ENCODE peak calls at places on chromosomes 5 and 9, in eight cellular contexts. U is right lobe of liver; S is sigmoid colon; F is fibroblast of pulmonary artery; M is HL-60; N is AG09309; A is CD8-positive, alpha-beta T cell; P is A549. C is an unnamed sample.

GRCh38 chr5:73274870-73275756 is 102.1 kb downstream of the TMEM174 start:
- DNase-seq in U (no peak), S (peak), F (no peak), M (no peak), N (no peak), A (no peak), P (no peak), C (no peak)

GRCh38 chr9:78932849-78933627 is 636.1 kb downstream of the PSAT1 start:
- DNase-seq in U (no peak), S (no peak), F (peak), M (no peak), N (no peak), A (no peak), P (peak), C (no peak)

GRCh38 chr5:58114324-58114723 is 345.6 kb downstream of the PLK2 start:
- DNase-seq in U (no peak), S (no peak), F (peak), M (no peak), N (peak), A (no peak), P (no peak), C (no peak)

GRCh38 chr9:89564257-89564878 is 40.4 kb upstream of the GADD45G start:
- DNase-seq in U (no peak), S (no peak), F (peak), M (no peak), N (no peak), A (no peak), P (peak), C (peak)

GRCh38 chr9:111356567-111357244 is 26.7 kb upstream of the OR2K2 start:
- DNase-seq in U (no peak), S (peak), F (peak), M (no peak), N (peak), A (no peak), P (peak), C (no peak)

GRCh38 chr5:14425581-14425980 is 156.0 kb upstream of the OTULINL start:
- DNase-seq in U (no peak), S (no peak), F (no peak), M (no peak), N (no peak), A (no peak), P (no peak), C (no peak)

GRCh38 chr9:98230354-98230753 is 25.1 kb downstream of the TBC1D2 start:
- DNase-seq in U (no peak), S (peak), F (no peak), M (no peak), N (no peak), A (no peak), P (no peak), C (no peak)

GRCh38 chr5:24226492-24226891 is 418.3 kb downstream of the CDH10 start:
- DNase-seq in U (no peak), S (no peak), F (peak), M (no peak), N (no peak), A (no peak), P (no peak), C (no peak)

GRCh38 chr9:87379300-87379699 is 118.4 kb upstream of the DAPK1 start:
- DNase-seq in U (no peak), S (no peak), F (no peak), M (no peak), N (no peak), A (no peak), P (no peak), C (no peak)

GRCh38 chr5:175329976-175330375 is 114.0 kb downstream of the DRD1 start:
- DNase-seq in U (no peak), S (no peak), F (no peak), M (no peak), N (no peak), A (no peak), P (no peak), C (no peak)

GRCh38 chr9:115625954-115626353 is 508.0 kb upstream of the TNC start:
- DNase-seq in U (no peak), S (no peak), F (no peak), M (no peak), N (no peak), A (no peak), P (no peak), C (no peak)

GRCh38 chr5:14153932-14154646 is 10.9 kb downstream of the TRIO start:
- DNase-seq in U (peak), S (peak), F (peak), M (no peak), N (peak), A (no peak), P (peak), C (no peak)

GRCh38 chr9:35489313-35490154 is at the start of gene RUSC2:
- DNase-seq in U (peak), S (peak), F (peak), M (peak), N (peak), A (peak), P (peak), C (no peak)

GRCh38 chr5:147485046-147485445 is 24.8 kb downstream of the DPYSL3 start:
- DNase-seq in U (no peak), S (no peak), F (peak), M (no peak), N (peak), A (no peak), P (no peak), C (no peak)

GRCh38 chr9:86731511-86731993 is 215.8 kb downstream of the GAS1 start:
- DNase-seq in U (no peak), S (no peak), F (peak), M (no peak), N (no peak), A (no peak), P (no peak), C (no peak)

GRCh38 chr9:124708070-124708469 is 63.0 kb downstream of the NR6A1 start:
- DNase-seq in U (no peak), S (no peak), F (no peak), M (no peak), N (no peak), A (no peak), P (no peak), C (no peak)

GRCh38 chr5:2732004-2732403 is 19.5 kb downstream of the IRX2 start:
- DNase-seq in U (no peak), S (no peak), F (no peak), M (no peak), N (no peak), A (no peak), P (no peak), C (no peak)

GRCh38 chr9:136512651-136513066 is 29.8 kb upstream of the SEC16A start:
- DNase-seq in U (no peak), S (no peak), F (peak), M (no peak), N (no peak), A (no peak), P (no peak), C (no peak)

GRCh38 chr5:134171972-134172371 is 4.8 kb downstream of the SKP1 start:
- DNase-seq in U (no peak), S (no peak), F (no peak), M (no peak), N (no peak), A (no peak), P (no peak), C (no peak)

GRCh38 chr9:122116040-122116439 is 22.9 kb upstream of the TTLL11 start:
- DNase-seq in U (no peak), S (no peak), F (no peak), M (no peak), N (no peak), A (no peak), P (no peak), C (no peak)

GRCh38 chr5:42880621-42881020 is 68.9 kb upstream of the SELENOP start:
- DNase-seq in U (no peak), S (no peak), F (no peak), M (no peak), N (no peak), A (no peak), P (no peak), C (no peak)

GRCh38 chr9:127783111-127783621 is 2.7 kb upstream of the CDK9 start:
- DNase-seq in U (peak), S (peak), F (no peak), M (peak), N (no peak), A (peak), P (no peak), C (no peak)

GRCh38 chr5:132254321-132254977 is 3.0 kb upstream of the PDLIM4 start:
- DNase-seq in U (no peak), S (peak), F (no peak), M (no peak), N (no peak), A (no peak), P (no peak), C (no peak)

GRCh38 chr5:171676286-171676944 is 109.2 kb upstream of the SMIM23 start:
- DNase-seq in U (no peak), S (no peak), F (no peak), M (peak), N (no peak), A (no peak), P (no peak), C (no peak)

GRCh38 chr5:179900707-179901106 is 7.0 kb downstream of the TBC1D9B start:
- DNase-seq in U (no peak), S (no peak), F (no peak), M (no peak), N (no peak), A (no peak), P (no peak), C (no peak)

GRCh38 chr9:22307013-22307711 is 139.5 kb upstream of the DMRTA1 start:
- DNase-seq in U (no peak), S (no peak), F (peak), M (no peak), N (peak), A (no peak), P (peak), C (no peak)

GRCh38 chr9:34651876-34652602 is at the start of gene IL11RA:
- DNase-seq in U (peak), S (peak), F (peak), M (no peak), N (peak), A (no peak), P (peak), C (no peak)

GRCh38 chr5:44389410-44389879 is at the start of gene FGF10:
- DNase-seq in U (peak), S (peak), F (peak), M (no peak), N (no peak), A (no peak), P (no peak), C (no peak)

GRCh38 chr5:143101134-143101533 is 302.4 kb downstream of the NR3C1 start:
- DNase-seq in U (no peak), S (no peak), F (no peak), M (no peak), N (no peak), A (no peak), P (no peak), C (peak)

GRCh38 chr9:126383395-126384104 is 56.9 kb downstream of the MVB12B start:
- DNase-seq in U (no peak), S (no peak), F (no peak), M (no peak), N (no peak), A (no peak), P (no peak), C (no peak)

GRCh38 chr9:126384926-126385325 is 58.3 kb downstream of the MVB12B start:
- DNase-seq in U (no peak), S (no peak), F (no peak), M (no peak), N (no peak), A (no peak), P (no peak), C (no peak)

GRCh38 chr9:126386814-126387213 is 60.2 kb downstream of the MVB12B start:
- DNase-seq in U (no peak), S (no peak), F (no peak), M (no peak), N (no peak), A (no peak), P (no peak), C (no peak)

GRCh38 chr9:126388964-126389363 is 62.3 kb downstream of the MVB12B start:
- DNase-seq in U (no peak), S (no peak), F (no peak), M (no peak), N (no peak), A (no peak), P (no peak), C (no peak)

DNA sequence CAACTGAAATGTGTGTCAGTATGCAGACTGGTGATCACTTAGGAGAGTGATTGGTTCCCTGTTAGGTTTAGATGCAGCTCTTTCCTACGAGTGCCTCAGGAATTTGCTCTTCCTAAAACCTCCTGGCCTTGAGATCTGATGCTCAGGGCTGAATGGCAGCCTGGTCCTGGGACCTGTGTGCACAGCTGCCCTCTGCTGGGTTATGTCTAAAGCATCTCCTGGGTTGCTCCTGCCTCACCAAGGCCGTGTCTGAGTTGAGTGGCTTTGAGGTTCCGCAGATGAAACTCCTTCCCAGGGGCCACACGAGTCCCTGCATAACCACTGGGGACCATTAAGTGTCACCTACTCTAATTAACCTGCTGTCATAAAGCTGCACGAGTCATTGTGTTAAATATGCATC is 59.5 kb downstream of the MVB12B start:
- DNase-seq in U (no peak), S (no peak), F (peak), M (no peak), N (no peak), A (no peak), P (peak), C (no peak)
- TF ChIP-seq CTCF in U (peak), S (peak), F (peak), M (no peak), N (peak), A (no peak), P (peak), C (peak)

GRCh38 chr9:33165263-33166151 is 1.6 kb downstream of the B4GALT1 start:
- DNase-seq in U (peak), S (peak), F (peak), M (peak), N (peak), A (no peak), P (peak), C (no peak)

GRCh38 chr9:33162721-33163311 is 4.3 kb downstream of the B4GALT1 start:
- DNase-seq in U (no peak), S (peak), F (peak), M (no peak), N (peak), A (no peak), P (peak), C (no peak)

GRCh38 chr9:33161589-33162132 is 5.5 kb downstream of the B4GALT1 start:
- DNase-seq in U (no peak), S (no peak), F (no peak), M (no peak), N (no peak), A (no peak), P (peak), C (no peak)

GRCh38 chr9:33164138-33164809 is 2.9 kb downstream of the B4GALT1 start:
- DNase-seq in U (no peak), S (no peak), F (no peak), M (no peak), N (no peak), A (peak), P (no peak), C (peak)

DNA sequence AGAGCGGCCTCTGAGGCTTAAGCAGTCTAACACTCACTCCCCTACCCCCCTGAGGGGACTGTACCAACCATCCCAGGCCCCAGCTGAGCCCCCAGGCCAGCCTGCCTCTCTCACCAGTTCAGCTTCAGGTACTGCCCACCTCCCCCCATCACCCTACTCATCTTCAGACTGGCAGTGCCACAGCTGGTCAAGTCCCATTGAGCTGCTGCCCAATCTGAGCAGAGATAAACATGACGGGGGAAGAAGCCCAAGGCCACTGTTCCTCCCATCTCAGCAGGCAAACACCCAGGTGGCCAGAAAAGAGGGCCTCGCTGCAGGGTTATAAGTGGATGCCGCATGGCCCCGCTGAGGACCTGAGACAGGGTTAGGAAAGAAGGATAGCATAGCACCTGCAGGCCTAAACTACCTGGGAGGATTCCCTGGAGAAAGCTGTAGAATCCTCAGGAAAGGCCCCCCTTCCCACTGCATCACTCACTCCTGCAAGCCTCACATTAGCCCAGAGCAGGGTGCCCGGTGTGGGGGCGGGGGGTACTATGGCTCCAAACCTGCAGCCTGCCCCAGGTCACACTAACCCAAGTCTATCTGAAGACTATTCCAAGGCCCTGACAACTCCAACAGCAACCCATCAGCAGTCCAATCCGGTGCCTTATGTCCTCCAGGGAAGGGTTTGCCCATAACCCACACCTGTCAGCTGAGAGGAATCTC is 3.6 kb downstream of the B4GALT1 start:
- DNase-seq in U (no peak), S (no peak), F (no peak), M (no peak), N (no peak), A (no peak), P (no peak), C (no peak)
- H3K4me3 ChIP-seq in U (peak), S (no peak), F (peak), M (no peak), N (peak), A (peak), P (peak), C (peak)

DNA sequence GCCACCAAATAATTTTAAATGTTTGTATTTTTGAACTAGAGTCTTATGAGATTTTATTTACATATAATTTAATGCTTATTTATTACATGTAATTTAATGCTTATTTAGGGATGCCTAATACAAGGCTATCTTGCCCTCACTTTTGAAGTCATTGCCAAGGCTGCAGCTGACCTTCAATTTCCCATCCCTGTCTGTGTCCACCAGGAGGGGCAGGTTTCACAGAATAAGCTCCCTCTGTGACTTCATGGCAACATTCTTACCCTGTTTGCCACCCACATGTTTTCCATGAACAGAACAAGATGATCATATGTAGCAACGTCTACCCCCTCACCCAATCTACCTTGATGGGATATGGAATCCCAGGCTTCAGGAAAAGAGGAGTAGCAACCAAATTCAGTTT is 27.0 kb downstream of the C5 start:
- DNase-seq in U (no peak), S (no peak), F (peak), M (no peak), N (no peak), A (no peak), P (peak), C (no peak)
- TF ChIP-seq CTCF in U (peak), S (no peak), F (peak), M (peak), N (peak), A (no peak), P (peak), C (peak)

DNA sequence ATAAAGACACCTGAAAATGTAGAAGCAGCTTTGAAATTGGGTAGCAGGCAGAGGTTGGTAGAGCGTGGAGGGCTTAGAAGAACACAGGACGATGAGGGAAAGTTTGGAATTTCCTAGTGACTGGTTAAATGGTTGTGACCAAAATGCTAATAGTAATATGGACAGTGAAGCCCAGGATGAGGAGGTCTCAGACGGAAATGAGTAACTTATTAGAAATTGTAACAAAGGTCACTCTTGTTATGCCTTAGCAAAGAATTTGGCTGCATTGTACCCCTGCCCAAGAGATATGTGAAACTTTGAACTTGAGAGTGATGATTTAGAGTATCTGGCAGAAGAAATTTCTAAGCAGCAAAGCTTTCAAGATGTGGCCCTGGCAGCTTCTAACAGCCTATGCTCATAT is 382.5 kb downstream of the KCNN2 start:
- DNase-seq in U (no peak), S (no peak), F (no peak), M (no peak), N (no peak), A (no peak), P (no peak), C (no peak)
- H3K4me3 ChIP-seq in U (no peak), S (no peak), F (no peak), M (no peak), N (no peak), A (no peak), P (no peak), C (no peak)

DNA sequence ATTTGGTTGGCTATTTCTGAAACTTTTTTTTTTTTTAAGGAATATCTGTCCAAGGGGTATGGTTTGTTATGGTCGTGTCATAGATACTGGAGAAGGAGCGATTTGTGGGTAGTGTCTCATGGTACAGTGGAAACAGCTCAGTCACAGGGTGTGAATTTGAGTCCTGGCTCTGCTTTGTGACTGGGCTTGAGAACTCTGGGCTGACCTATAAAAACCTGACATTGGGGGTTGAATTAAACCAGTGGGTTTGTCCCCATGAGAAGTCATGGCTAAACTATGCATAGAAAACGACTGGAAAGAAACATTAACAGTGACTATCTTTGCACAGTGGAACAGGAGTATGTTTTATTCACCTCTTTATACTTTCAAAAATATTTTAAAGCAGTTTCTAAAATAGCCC is 54.7 kb downstream of the MACROH2A1 start:
- DNase-seq in U (no peak), S (no peak), F (no peak), M (no peak), N (no peak), A (no peak), P (no peak), C (no peak)
- TF ChIP-seq CTCF in U (no peak), S (no peak), F (no peak), M (no peak), N (no peak), A (no peak), P (no peak), C (no peak)

DNA sequence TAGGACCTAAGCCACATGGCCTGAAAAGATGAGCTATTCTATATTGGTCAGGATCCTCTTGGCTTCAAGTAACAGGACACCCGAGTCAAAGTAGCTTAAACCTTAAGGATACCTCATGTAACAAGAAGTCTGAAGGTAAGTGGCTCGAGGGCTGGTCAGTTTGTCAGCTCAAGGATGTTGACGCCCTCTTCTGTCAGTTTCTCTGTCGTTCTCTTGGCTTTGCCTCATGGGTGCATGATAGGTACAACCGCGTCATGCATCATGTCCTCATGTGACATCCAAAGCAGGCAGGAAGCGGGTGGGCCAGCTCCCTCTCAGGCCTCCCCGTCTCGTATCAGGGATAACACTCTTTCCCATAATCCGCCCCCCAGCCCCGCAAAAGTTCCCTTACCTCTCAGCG is 22.1 kb upstream of the TCERG1 start:
- DNase-seq in U (no peak), S (no peak), F (no peak), M (no peak), N (no peak), A (no peak), P (no peak), C (no peak)
- H3K4me3 ChIP-seq in U (no peak), S (no peak), F (no peak), M (no peak), N (no peak), A (no peak), P (no peak), C (no peak)